ENCODE peak calls at places on chromosome 19, in six cellular contexts. Z is tibial artery, B is H9, R is HL-60, L is psoas muscle, Y is keratinocyte. C is an unnamed sample.

GRCh38 chr19:40590464-40591265 is 10.5 kb upstream of the LTBP4 start:
- DNase-seq in Y (no peak), L (no peak), B (no peak), R (no peak), Z (no peak), C (no peak)

GRCh38 chr19:4923379-4923747 is 14.1 kb downstream of the UHRF1 start:
- DNase-seq in R (no peak), Z (no peak), B (no peak), Y (no peak), L (no peak), C (no peak)

GRCh38 chr19:7226749-7227148 is 67.5 kb downstream of the INSR start:
- DNase-seq in R (no peak), L (no peak), Y (no peak), B (no peak), Z (no peak), C (no peak)

GRCh38 chr19:19568802-19569756 is 31.0 kb downstream of the CILP2 start:
- DNase-seq in B (no peak), L (no peak), Z (no peak), Y (no peak), R (no peak), C (no peak)

GRCh38 chr19:38247734-38248268 is 8.4 kb downstream of the PPP1R14A start:
- DNase-seq in L (no peak), B (no peak), R (no peak), Z (no peak), Y (no peak), C (no peak)

GRCh38 chr19:46787331-46788100 is 878 bp downstream of the SLC1A5 start:
- DNase-seq in L (peak), R (peak), Z (peak), Y (no peak), B (peak), C (peak)

GRCh38 chr19:10390652-10391286 is 10.4 kb upstream of the TYK2 start:
- DNase-seq in L (peak), R (peak), Y (no peak), B (peak), Z (peak), C (peak)

GRCh38 chr19:10760268-10760944 is 42.5 kb downstream of the DNM2 start:
- DNase-seq in Z (no peak), B (no peak), L (no peak), R (no peak), Y (no peak), C (no peak)

GRCh38 chr19:29831041-29831548 is 19.3 kb downstream of the CCNE1 start:
- DNase-seq in Z (no peak), R (no peak), B (no peak), Y (peak), L (no peak), C (no peak)

GRCh38 chr19:38853214-38853613 is 3.4 kb upstream of the HNRNPL start:
- DNase-seq in R (no peak), Y (no peak), L (no peak), Z (no peak), B (no peak), C (no peak)

GRCh38 chr19:46728693-46729339 is 11.9 kb upstream of the PRKD2 start:
- DNase-seq in L (peak), Y (no peak), Z (peak), R (peak), B (peak), C (peak)

GRCh38 chr19:57280913-57281425 is 684 bp downstream of the ZNF460 start:
- DNase-seq in B (no peak), R (peak), L (no peak), Z (no peak), Y (no peak), C (no peak)

GRCh38 chr19:15288146-15288963 is 44.0 kb downstream of the BRD4 start:
- DNase-seq in Y (no peak), L (no peak), B (no peak), R (peak), Z (no peak), C (peak)

GRCh38 chr19:35427187-35427586 is 20.9 kb upstream of the FFAR2 start:
- DNase-seq in Y (no peak), R (no peak), L (no peak), B (no peak), Z (no peak), C (no peak)

GRCh38 chr19:57465680-57466381 is 8.9 kb upstream of the VN1R1 start:
- DNase-seq in Y (peak), L (no peak), Z (no peak), B (no peak), R (peak), C (no peak)

GRCh38 chr19:12782424-12783225 is 7.3 kb upstream of the HOOK2 start:
- DNase-seq in B (peak), Z (peak), L (peak), Y (no peak), R (peak), C (peak)

GRCh38 chr19:54444737-54445136 is 4.3 kb upstream of the LENG8 start:
- DNase-seq in L (no peak), Z (no peak), B (no peak), R (no peak), Y (no peak), C (no peak)

GRCh38 chr19:14686411-14686810 is 3.4 kb upstream of the ZNF333 start:
- DNase-seq in Y (no peak), L (no peak), R (peak), Z (no peak), B (no peak), C (no peak)

GRCh38 chr19:55644842-55645511 is 1.5 kb downstream of the ZNF581 start:
- DNase-seq in L (no peak), B (no peak), Z (no peak), Y (no peak), R (no peak), C (no peak)

GRCh38 chr19:33465371-33465770 is 56.2 kb downstream of the PEPD start:
- DNase-seq in R (no peak), Y (no peak), Z (no peak), L (no peak), B (peak), C (no peak)

GRCh38 chr19:5460748-5461147 is 5.5 kb downstream of the ZNRF4 start:
- DNase-seq in B (no peak), L (no peak), Y (no peak), Z (no peak), R (no peak), C (no peak)

GRCh38 chr19:12990853-12991252 is 4.4 kb upstream of the NFIX start:
- DNase-seq in Y (no peak), Z (no peak), B (no peak), R (no peak), L (no peak), C (no peak)

GRCh38 chr19:41299046-41299754 is 10.8 kb upstream of the CCDC97 start:
- DNase-seq in Z (peak), B (no peak), L (peak), R (no peak), Y (no peak), C (peak)

GRCh38 chr19:9306443-9306842 is 3.2 kb downstream of the ZNF699 start:
- DNase-seq in Y (no peak), B (no peak), R (no peak), Z (no peak), L (no peak), C (no peak)

GRCh38 chr19:46764817-46765291 is 18.6 kb upstream of the STRN4 start:
- DNase-seq in Y (no peak), B (no peak), Z (no peak), L (no peak), R (no peak), C (peak)

GRCh38 chr19:5914946-5915781 is 1.1 kb downstream of the CAPS start:
- DNase-seq in Z (no peak), R (no peak), Y (no peak), L (no peak), B (no peak), C (no peak)

GRCh38 chr19:30649934-30650614 is 277.9 kb downstream of the ZNF536 start:
- DNase-seq in L (no peak), B (no peak), Z (no peak), Y (no peak), R (peak), C (no peak)

GRCh38 chr19:14155371-14155770 is 19.0 kb upstream of the ASF1B start:
- DNase-seq in B (no peak), R (no peak), L (no peak), Z (no peak), Y (no peak), C (no peak)

GRCh38 chr19:48196933-48197665 is 26.6 kb downstream of the ZSWIM9 start:
- DNase-seq in R (peak), B (no peak), Y (no peak), Z (no peak), L (no peak), C (no peak)

GRCh38 chr19:43351998-43352746 is 1.3 kb upstream of the CD177 start:
- DNase-seq in B (no peak), L (no peak), R (no peak), Y (no peak), Z (no peak), C (no peak)

GRCh38 chr19:52692431-52693008 is 42.3 kb downstream of the ZNF611 start:
- DNase-seq in Z (no peak), L (no peak), R (no peak), Y (no peak), B (no peak), C (no peak)

GRCh38 chr19:10643968-10644290 is 10.2 kb upstream of the ILF3 start:
- DNase-seq in L (no peak), B (no peak), Y (no peak), R (no peak), Z (no peak), C (no peak)

GRCh38 chr19:13315495-13315894 is 165.3 kb downstream of the IER2 start:
- DNase-seq in Y (no peak), L (no peak), R (no peak), B (no peak), Z (no peak), C (no peak)

GRCh38 chr19:15161028-15161984 is 39.5 kb downstream of the NOTCH3 start:
- DNase-seq in Z (no peak), B (no peak), R (peak), L (no peak), Y (no peak), C (no peak)

GRCh38 chr19:21604941-21605548 is 99.6 kb downstream of the ZNF429 start:
- DNase-seq in B (no peak), Z (no peak), Y (peak), L (no peak), R (no peak), C (no peak)

GRCh38 chr19:1243768-1244692 is 2.5 kb downstream of the ATP5F1D start:
- DNase-seq in L (peak), B (peak), Z (peak), Y (no peak), R (peak), C (peak)
- H3K27ac ChIP-seq in L (peak), B (no peak), Z (peak), Y (no peak), R (peak), C (peak)

DNA sequence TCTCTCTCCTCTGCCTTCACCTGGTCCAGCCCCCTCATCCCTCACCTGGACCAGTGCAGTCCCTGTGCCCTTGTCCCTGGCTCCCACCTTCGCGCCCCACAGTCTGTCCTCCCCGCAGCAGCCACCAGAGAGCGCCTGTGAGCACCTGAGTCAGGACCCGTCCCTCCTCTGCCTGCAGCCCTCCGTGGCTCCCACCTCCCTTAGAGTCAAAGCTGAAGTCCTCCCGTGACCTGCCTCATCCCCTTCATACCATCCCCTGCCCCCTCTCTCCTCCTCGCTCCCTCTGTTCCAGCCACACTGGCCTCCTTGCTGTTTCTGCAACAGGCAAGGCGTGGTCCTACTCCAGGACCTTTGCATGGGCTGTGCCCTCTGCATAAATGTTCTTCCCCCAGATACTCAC is 10.3 kb downstream of the CELF5 start:
- DNase-seq in B (peak), Z (no peak), R (no peak), Y (no peak), L (no peak), C (no peak)
- TF ChIP-seq CTCF in B (peak), Z (no peak), R (peak), Y (peak), L (no peak), C (no peak)

GRCh38 chr19:28349604-28350003 is 863.3 kb downstream of the UQCRFS1 start:
- DNase-seq in B (no peak), R (no peak), Y (no peak), Z (no peak), L (no peak), C (no peak)
- H3K27ac ChIP-seq in B (no peak), R (no peak), Y (no peak), Z (no peak), L (no peak), C (no peak)

GRCh38 chr19:2782357-2782935 is 627 bp downstream of the SGTA start:
- DNase-seq in L (no peak), R (no peak), Z (no peak), B (no peak), Y (no peak), C (no peak)
- TF ChIP-seq CTCF in L (no peak), R (no peak), Z (no peak), B (no peak), Y (no peak), C (no peak)

DNA sequence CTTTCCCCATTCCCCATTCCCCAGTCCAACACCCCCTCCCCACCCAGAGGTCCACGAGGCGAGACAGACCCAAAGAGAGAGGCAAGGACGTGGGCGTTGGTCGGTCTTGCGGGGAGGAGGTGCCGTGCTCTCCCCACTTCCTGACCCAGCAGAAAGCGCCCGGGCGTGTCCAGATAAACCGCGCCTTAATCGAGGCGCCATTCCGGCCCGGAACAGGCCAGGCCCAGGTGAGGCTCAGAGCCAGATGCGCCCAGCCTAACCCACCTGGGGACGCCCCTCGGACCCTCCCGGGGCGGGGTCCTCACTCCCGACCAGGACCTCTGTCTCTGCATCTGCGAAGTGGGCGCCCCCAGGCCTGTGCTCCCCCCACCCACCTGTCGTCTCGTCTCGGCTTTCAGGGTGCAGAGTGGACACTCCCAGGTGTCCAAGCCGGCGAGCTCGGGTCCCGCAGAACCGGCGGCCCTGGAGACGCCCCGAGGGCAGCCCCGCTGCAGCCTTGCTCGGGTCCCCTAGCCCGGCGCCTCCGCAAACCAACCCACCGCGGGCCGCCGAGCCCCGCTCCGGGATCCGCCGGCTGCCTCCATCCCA is 5.1 kb upstream of the ONECUT3 start:
- DNase-seq in R (no peak), Z (no peak), B (no peak), Y (peak), L (no peak), C (no peak)
- H3K27ac ChIP-seq in R (no peak), Z (no peak), B (no peak), Y (peak), L (no peak), C (no peak)

GRCh38 chr19:18117364-18117691 is 19.8 kb downstream of the MAST3 start:
- DNase-seq in B (no peak), Y (no peak), R (no peak), Z (no peak), L (no peak), C (no peak)

GRCh38 chr19:18120127-18120526 is 22.5 kb downstream of the MAST3 start:
- DNase-seq in L (no peak), Z (no peak), Y (no peak), B (no peak), R (no peak), C (no peak)

GRCh38 chr19:18119243-18120105 is 21.9 kb downstream of the MAST3 start:
- DNase-seq in B (no peak), R (no peak), Z (no peak), Y (no peak), L (no peak), C (no peak)

GRCh38 chr19:18117692-18118378 is 20.3 kb downstream of the MAST3 start:
- DNase-seq in Y (no peak), B (peak), R (peak), L (peak), Z (peak), C (peak)

DNA sequence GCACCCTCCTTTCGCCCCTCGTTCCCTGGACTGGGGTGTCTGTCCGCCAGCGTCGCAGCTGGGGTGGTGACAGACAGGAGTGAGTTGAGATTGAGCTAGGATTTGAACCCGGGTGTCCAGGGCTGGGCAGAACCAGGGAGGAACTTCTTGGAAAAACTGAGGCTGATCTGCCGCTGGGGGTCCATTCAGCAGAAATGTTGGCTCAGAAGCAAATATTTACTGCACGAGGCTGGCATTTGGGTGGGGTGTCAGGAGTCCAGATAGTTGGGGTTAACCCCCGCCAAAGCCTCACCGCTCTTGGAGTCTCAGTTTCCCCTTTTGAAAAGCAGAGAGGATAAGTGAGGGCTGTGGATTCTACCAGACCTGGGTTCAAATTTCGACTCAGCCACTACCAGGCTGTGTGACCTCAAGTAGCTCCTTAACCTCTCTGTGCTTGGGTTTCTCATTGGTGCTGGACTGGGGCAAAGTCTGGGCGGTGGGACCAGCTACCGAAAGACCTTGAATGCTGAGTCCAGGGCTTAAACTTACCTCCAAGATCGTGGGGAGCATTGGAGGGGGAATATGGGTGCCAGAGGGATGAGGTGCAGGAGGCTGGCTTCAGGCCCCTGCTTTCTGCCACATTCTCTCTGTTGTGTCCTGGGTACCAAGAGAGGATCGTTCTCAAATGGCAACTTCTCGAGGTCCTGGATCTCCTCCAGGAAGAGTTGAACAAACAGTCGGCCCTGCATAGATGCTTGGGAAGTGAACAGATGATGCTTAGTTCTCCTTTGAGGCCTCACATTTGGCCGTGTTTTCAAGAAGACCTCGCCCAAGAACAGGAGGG is 21.1 kb downstream of the MAST3 start:
- DNase-seq in Z (no peak), L (no peak), B (no peak), Y (no peak), R (no peak), C (no peak)
- TF ChIP-seq CTCF in Z (no peak), L (no peak), B (no peak), Y (no peak), R (no peak), C (no peak)

GRCh38 chr19:45484273-45484945 is 12.4 kb downstream of the RTN2 start:
- DNase-seq in L (no peak), B (no peak), R (no peak), Y (no peak), Z (no peak), C (no peak)
- H3K27ac ChIP-seq in L (no peak), B (no peak), R (no peak), Y (no peak), Z (no peak), C (no peak)

C was measured in sigmoid colon.